ENCODE peak calls at places on chromosomes 2 and 18, in eight cellular contexts. P is glomerular endothelial cell; M is effector memory CD4-positive, alpha-beta T cell; E is posterior cingulate gyrus; K is hippocampal formation; B is ACHN; X is HTR-8/SVneo; I is T-helper 9 cell. G is an unnamed sample.

GRCh38 chr18:48295586-48296311 is 113.4 kb downstream of the ZBTB7C start:
- DNase-seq in P (no peak), M (no peak), E (peak), K (no peak), B (no peak), X (no peak), I (no peak), G (no peak)

GRCh38 chr2:102386004-102386403 is 30.4 kb downstream of the IL18R1 start:
- DNase-seq in P (no peak), M (no peak), E (no peak), K (no peak), B (no peak), X (no peak), I (no peak), G (no peak)

GRCh38 chr2:18309627-18310026 is 250.8 kb downstream of the RDH14 start:
- DNase-seq in P (no peak), M (no peak), E (no peak), K (no peak), B (no peak), X (no peak), I (no peak), G (no peak)

GRCh38 chr2:72915076-72915906 is 2.0 kb upstream of the EMX1 start:
- DNase-seq in P (no peak), M (no peak), E (no peak), K (no peak), B (no peak), X (no peak), I (no peak), G (no peak)

GRCh38 chr2:163641986-163642385 is 93.8 kb downstream of the FIGN start:
- DNase-seq in P (no peak), M (no peak), E (no peak), K (no peak), B (no peak), X (no peak), I (no peak), G (no peak)

GRCh38 chr2:150133623-150134022 is 353.8 kb downstream of the RND3 start:
- DNase-seq in P (peak), M (no peak), E (no peak), K (no peak), B (peak), X (peak), I (no peak), G (no peak)

GRCh38 chr2:141331127-141331526 is 799.7 kb downstream of the LRP1B start:
- DNase-seq in P (no peak), M (no peak), E (no peak), K (no peak), B (peak), X (peak), I (no peak), G (no peak)

GRCh38 chr2:207149253-207150213 is 16.2 kb downstream of the KLF7 start:
- DNase-seq in P (no peak), M (no peak), E (no peak), K (no peak), B (no peak), X (no peak), I (no peak), G (no peak)

GRCh38 chr2:119010336-119010735 is 68.3 kb downstream of the MARCO start:
- DNase-seq in P (no peak), M (no peak), E (no peak), K (no peak), B (no peak), X (no peak), I (no peak), G (no peak)

GRCh38 chr2:111252436-111252835 is 131.7 kb downstream of the BCL2L11 start:
- DNase-seq in P (no peak), M (no peak), E (no peak), K (no peak), B (no peak), X (no peak), I (no peak), G (no peak)

GRCh38 chr2:134401081-134401497 is 147.2 kb downstream of the MGAT5 start:
- DNase-seq in P (peak), M (no peak), E (no peak), K (no peak), B (no peak), X (no peak), I (no peak), G (peak)

GRCh38 chr2:84649058-84649457 is 132.8 kb downstream of the DNAH6 start:
- DNase-seq in P (no peak), M (no peak), E (no peak), K (no peak), B (no peak), X (no peak), I (no peak), G (no peak)

GRCh38 chr2:6909431-6910385 is 7.5 kb upstream of the RNF144A start:
- DNase-seq in P (no peak), M (no peak), E (no peak), K (no peak), B (no peak), X (no peak), I (no peak), G (no peak)

GRCh38 chr2:30222031-30222430 is 9.3 kb upstream of the LBH start:
- DNase-seq in P (no peak), M (no peak), E (no peak), K (no peak), B (no peak), X (no peak), I (no peak), G (no peak)

GRCh38 chr18:5073026-5073944 is 123.8 kb downstream of the AKAIN1 start:
- DNase-seq in P (no peak), M (no peak), E (no peak), K (no peak), B (peak), X (peak), I (no peak), G (peak)

GRCh38 chr2:176814740-176815367 is 397.7 kb upstream of the HNRNPA3 start:
- DNase-seq in P (peak), M (no peak), E (no peak), K (no peak), B (peak), X (peak), I (no peak), G (peak)